ENCODE peak calls at places on chromosomes 3 and 15, in five cellular contexts. O is BE2C; U is MM.1S; G is hepatocyte; C is CD8-positive, alpha-beta T cell. T is an unnamed sample.
A peak's percentile ranks its signal among the peaks of the same experiment; 100 is the strongest.

GRCh38 chr15:101188517-101189340 is 63.1 kb downstream of the CHSY1 start:
- DNase-seq in O (no peak), U (no peak), G (no peak), C (no peak), T (no peak)

GRCh38 chr15:63083541-63083940 is 38.1 kb upstream of the LACTB start:
- DNase-seq in O (no peak), U (no peak), G (no peak), C (no peak), T (no peak)

GRCh38 chr3:14523792-14524191 is 16.4 kb downstream of the GRIP2 start:
- DNase-seq in O (no peak), U (no peak), G (no peak), C (no peak), T (no peak)

GRCh38 chr3:133487920-133488540 is 85.5 kb upstream of the CDV3 start:
- DNase-seq in O (no peak), U (no peak), G (peak; percentile 58), C (no peak), T (no peak)

GRCh38 chr3:133874761-133875438 is 20.8 kb downstream of the RAB6B start:
- DNase-seq in O (no peak), U (no peak), G (no peak), C (no peak), T (no peak)

GRCh38 chr3:32686713-32687112 is 1.7 kb downstream of the CNOT10 start:
- DNase-seq in O (no peak), U (no peak), G (no peak), C (no peak), T (no peak)

GRCh38 chr3:123449986-123450474 is 1.1 kb upstream of the ADCY5 start:
- DNase-seq in O (peak; percentile 51), U (no peak), G (peak; percentile 47), C (no peak), T (no peak)

GRCh38 chr3:37543692-37544091 is 318.0 kb upstream of the CTDSPL start:
- DNase-seq in O (peak; percentile 44), U (no peak), G (no peak), C (no peak), T (no peak)

GRCh38 chr3:101170047-101170771 is 150.2 kb downstream of the IMPG2 start:
- DNase-seq in O (no peak), U (no peak), G (no peak), C (no peak), T (no peak)

GRCh38 chr3:45124379-45124778 is 21.8 kb downstream of the CDCP1 start:
- DNase-seq in O (no peak), U (no peak), G (no peak), C (no peak), T (peak; percentile 92)

GRCh38 chr3:58424613-58425012 is 9.0 kb downstream of the PDHB start:
- DNase-seq in O (no peak), U (no peak), G (no peak), C (no peak), T (no peak)

GRCh38 chr3:37653466-37653865 is 208.2 kb upstream of the CTDSPL start:
- DNase-seq in O (no peak), U (no peak), G (no peak), C (no peak), T (no peak)

GRCh38 chr3:159787794-159788205 is 200.8 kb upstream of the IL12A start:
- DNase-seq in O (no peak), U (no peak), G (peak; percentile 65), C (no peak), T (no peak)

GRCh38 chr3:185977679-185978040 is 39.8 kb upstream of the TRA2B start:
- DNase-seq in O (no peak), U (no peak), G (no peak), C (no peak), T (no peak)

GRCh38 chr3:110940074-110940473 is 131.5 kb upstream of the NECTIN3 start:
- DNase-seq in O (no peak), U (no peak), G (no peak), C (no peak), T (no peak)

GRCh38 chr3:159788291-159788690 is 200.3 kb upstream of the IL12A start:
- DNase-seq in O (no peak), U (no peak), G (no peak), C (no peak), T (no peak)

GRCh38 chr3:107946700-107947099 is 144.1 kb downstream of the CD47 start:
- DNase-seq in O (no peak), U (no peak), G (no peak), C (no peak), T (no peak)

GRCh38 chr3:148856404-148856803 is 8.7 kb upstream of the CPA3 start:
- DNase-seq in O (no peak), U (no peak), G (no peak), C (no peak), T (no peak)

GRCh38 chr15:60396964-60397771 is 618 bp downstream of the ANXA2 start:
- DNase-seq in O (peak; percentile 73), U (peak; percentile 77), G (peak; percentile 88), C (no peak), T (no peak)

GRCh38 chr15:34494084-34494399 is 56.4 kb upstream of the GOLGA8A start:
- DNase-seq in O (no peak), U (no peak), G (no peak), C (no peak), T (no peak)
- H3K27me3 ChIP-seq in O (peaks cover 25% of the 10 kb centered on the region), U (no peaks in the 10 kb centered on the region), G (peaks cover 64% of the 10 kb centered on the region), C (peaks cover 19% of the 10 kb centered on the region), T (peaks cover 26% of the 10 kb centered on the region)

GRCh38 chr3:33942483-33943150 is 144.2 kb downstream of the PDCD6IP start:
- DNase-seq in O (no peak), U (no peak), G (no peak), C (no peak), T (peak; percentile 19)

GRCh38 chr3:33943277-33943676 is 144.8 kb downstream of the PDCD6IP start:
- DNase-seq in O (no peak), U (no peak), G (no peak), C (no peak), T (no peak)

GRCh38 chr3:33940736-33941135 is 142.3 kb downstream of the PDCD6IP start:
- DNase-seq in O (no peak), U (no peak), G (no peak), C (no peak), T (no peak)

GRCh38 chr3:33940149-33940548 is 141.7 kb downstream of the PDCD6IP start:
- DNase-seq in O (no peak), U (no peak), G (no peak), C (no peak), T (no peak)

GRCh38 chr3:33941804-33942203 is 143.4 kb downstream of the PDCD6IP start:
- DNase-seq in O (no peak), U (peak; percentile 43), G (no peak), C (no peak), T (no peak)
- TF ChIP-seq CTCF in O (no peak), U (no peak), G (no peak), C (no peak), T (no peak)

GRCh38 chr3:6608843-6609242 is 252.1 kb upstream of the GRM7 start:
- DNase-seq in O (no peak), U (no peak), G (no peak), C (no peak), T (no peak)

GRCh38 chr3:6602329-6602728 is 258.6 kb upstream of the GRM7 start:
- DNase-seq in O (no peak), U (no peak), G (no peak), C (no peak), T (no peak)

GRCh38 chr3:6601374-6601773 is 259.5 kb upstream of the GRM7 start:
- DNase-seq in O (no peak), U (no peak), G (no peak), C (no peak), T (no peak)

GRCh38 chr3:6600237-6600636 is 260.7 kb upstream of the GRM7 start:
- DNase-seq in O (no peak), U (no peak), G (no peak), C (no peak), T (no peak)

GRCh38 chr3:6605245-6605644 is 255.7 kb upstream of the GRM7 start:
- DNase-seq in O (no peak), U (peak; percentile 26), G (no peak), C (no peak), T (no peak)
- H3K27me3 ChIP-seq in O (no peaks in the 10 kb centered on the region), U (no peaks in the 10 kb centered on the region), G (no peaks in the 10 kb centered on the region), C (no peaks in the 10 kb centered on the region), T (no peaks in the 10 kb centered on the region)

DNA sequence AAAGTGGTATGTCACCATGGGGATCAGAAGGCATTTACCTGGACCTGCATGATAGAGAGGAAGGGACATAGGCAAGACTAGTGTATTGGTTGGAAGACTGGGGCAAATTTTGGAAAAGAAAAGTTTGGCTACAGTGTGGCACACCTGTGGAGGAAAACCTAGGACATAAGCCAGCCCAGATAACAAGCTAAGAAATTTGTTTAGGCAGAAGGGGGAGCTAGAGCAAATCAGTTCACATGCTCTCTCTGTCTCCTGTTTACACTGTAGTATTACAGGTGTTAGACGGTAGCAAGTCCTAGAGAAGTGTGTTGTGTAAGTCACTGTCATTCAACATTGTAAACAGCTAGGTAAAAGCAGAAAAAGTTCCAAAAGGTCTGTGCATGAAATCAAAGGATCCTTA is 11.9 kb upstream of the ALDH1A2 start:
- DNase-seq in O (no peak), U (peak; percentile 33), G (peak; percentile 40), C (no peak), T (no peak)
- TF ChIP-seq CTCF in O (peak; percentile 48), U (peak; percentile 43), G (peak; percentile 46), C (no peak), T (peak; percentile 47)

GRCh38 chr15:93219859-93220258 is 130.8 kb upstream of the RGMA start:
- DNase-seq in O (no peak), U (no peak), G (no peak), C (no peak), T (no peak)
- H3K27me3 ChIP-seq in O (no peaks in the 10 kb centered on the region), U (no peaks in the 10 kb centered on the region), G (no peaks in the 10 kb centered on the region), C (no peaks in the 10 kb centered on the region), T (no peaks in the 10 kb centered on the region)

DNA sequence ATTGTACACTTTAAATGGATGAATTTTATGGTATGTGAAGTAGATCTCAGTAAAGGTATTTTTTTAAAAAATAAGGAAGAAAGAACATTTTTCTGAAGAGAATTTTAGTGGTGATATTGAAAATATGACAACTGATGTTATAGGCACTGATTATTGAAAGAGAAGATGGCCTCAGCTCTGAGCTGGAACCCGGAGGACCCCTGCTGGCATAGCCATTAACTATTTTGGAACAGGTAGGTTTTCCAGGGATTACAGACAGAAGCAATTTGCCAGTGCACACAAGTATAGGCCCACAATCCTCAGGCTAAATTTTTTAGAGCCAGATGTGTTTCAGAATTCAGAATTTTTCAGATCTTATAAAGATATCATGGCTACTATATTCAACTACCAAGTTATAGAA is 315.9 kb upstream of the GPR149 start:
- DNase-seq in O (no peak), U (no peak), G (no peak), C (no peak), T (no peak)
- TF ChIP-seq CTCF in O (no peak), U (peak; percentile 18), G (peak; percentile 39), C (no peak), T (no peak)

T was measured in kidney epithelial cell.